ENCODE peak calls at places on chromosomes 4 and X, in nine cellular contexts. One of them, this sample, is unnamed.

GRCh38 chrX:2516612-2517011 is 15.8 kb upstream of the DHRSX start:
- DNase-seq in CD4-positive, alpha-beta T cell: no peak
- DNase-seq in GM10248: no peak
- DNase-seq in breast epithelium: no peak
- DNase-seq in AG04449: no peak
- DNase-seq in A673: no peak
- DNase-seq in WTC11: no peak
- DNase-seq in GM13976: no peak
- DNase-seq in HCT116: no peak
- DNase-seq in this sample: no peak

GRCh38 chrX:39725114-39725513 is 372.6 kb downstream of the BCOR start:
- DNase-seq in CD4-positive, alpha-beta T cell: no peak
- DNase-seq in HCT116: no peak
- DNase-seq in GM13976: no peak
- DNase-seq in GM10248: no peak
- DNase-seq in breast epithelium: no peak
- DNase-seq in A673: no peak
- DNase-seq in WTC11: no peak
- DNase-seq in AG04449: no peak
- DNase-seq in this sample: no peak

GRCh38 chrX:148500428-148501120 is at the start of gene AFF2:
- DNase-seq in A673: peak; percentile 25
- DNase-seq in WTC11: peak; percentile 38
- DNase-seq in CD4-positive, alpha-beta T cell: peak; percentile 25
- DNase-seq in breast epithelium: no peak
- DNase-seq in GM13976: peak; percentile 35
- DNase-seq in HCT116: no peak
- DNase-seq in GM10248: peak; percentile 8
- DNase-seq in AG04449: no peak
- DNase-seq in this sample: peak; percentile 33

GRCh38 chrX:154370882-154371770 is 3.3 kb downstream of the FLNA start:
- DNase-seq in AG04449: no peak
- DNase-seq in HCT116: peak; percentile 76
- DNase-seq in breast epithelium: peak; percentile 93
- DNase-seq in GM13976: peak; percentile 87
- DNase-seq in CD4-positive, alpha-beta T cell: peak; percentile 87
- DNase-seq in GM10248: peak; percentile 84
- DNase-seq in A673: peak; percentile 97
- DNase-seq in WTC11: peak; percentile 89
- DNase-seq in this sample: peak; percentile 94

GRCh38 chrX:14050704-14051103 is 21.0 kb upstream of the GEMIN8 start:
- DNase-seq in breast epithelium: no peak
- DNase-seq in GM13976: no peak
- DNase-seq in A673: no peak
- DNase-seq in WTC11: no peak
- DNase-seq in HCT116: no peak
- DNase-seq in AG04449: no peak
- DNase-seq in GM10248: no peak
- DNase-seq in CD4-positive, alpha-beta T cell: no peak
- DNase-seq in this sample: peak; percentile 29

GRCh38 chr4:17324431-17324830 is 187.5 kb downstream of the QDPR start:
- DNase-seq in WTC11: peak; percentile 53
- DNase-seq in breast epithelium: no peak
- DNase-seq in A673: peak; percentile 82
- DNase-seq in AG04449: peak; percentile 9
- DNase-seq in CD4-positive, alpha-beta T cell: peak; percentile 21
- DNase-seq in HCT116: peak; percentile 29
- DNase-seq in GM10248: peak; percentile 22
- DNase-seq in GM13976: peak; percentile 25
- DNase-seq in this sample: peak; percentile 72

GRCh38 chr4:125096662-125097061 is 218.1 kb upstream of the FAT4 start:
- DNase-seq in GM13976: no peak
- DNase-seq in WTC11: no peak
- DNase-seq in AG04449: no peak
- DNase-seq in A673: no peak
- DNase-seq in breast epithelium: peak; percentile 25
- DNase-seq in HCT116: no peak
- DNase-seq in GM10248: no peak
- DNase-seq in CD4-positive, alpha-beta T cell: no peak
- DNase-seq in this sample: no peak

GRCh38 chrX:41922694-41923171 is 621 bp downstream of the CASK start:
- DNase-seq in CD4-positive, alpha-beta T cell: no peak
- DNase-seq in WTC11: peak; percentile 34
- DNase-seq in breast epithelium: no peak
- DNase-seq in GM10248: peak; percentile 25
- DNase-seq in A673: peak; percentile 13
- DNase-seq in HCT116: no peak
- DNase-seq in GM13976: peak; percentile 28
- DNase-seq in AG04449: no peak
- DNase-seq in this sample: peak; percentile 5

GRCh38 chr4:74375824-74376426 is 11.0 kb downstream of the EREG start:
- DNase-seq in CD4-positive, alpha-beta T cell: no peak
- DNase-seq in A673: no peak
- DNase-seq in GM13976: no peak
- DNase-seq in GM10248: no peak
- DNase-seq in WTC11: no peak
- DNase-seq in breast epithelium: no peak
- DNase-seq in AG04449: no peak
- DNase-seq in HCT116: no peak
- DNase-seq in this sample: no peak

GRCh38 chr4:103424853-103425252 is 226.7 kb upstream of the CENPE start:
- DNase-seq in breast epithelium: no peak
- DNase-seq in GM10248: no peak
- DNase-seq in CD4-positive, alpha-beta T cell: no peak
- DNase-seq in AG04449: no peak
- DNase-seq in A673: no peak
- DNase-seq in WTC11: no peak
- DNase-seq in GM13976: no peak
- DNase-seq in HCT116: no peak
- DNase-seq in this sample: peak; percentile 0

GRCh38 chr4:19358015-19358414 is 893.7 kb upstream of the SLIT2 start:
- DNase-seq in breast epithelium: no peak
- DNase-seq in GM10248: no peak
- DNase-seq in WTC11: no peak
- DNase-seq in A673: no peak
- DNase-seq in HCT116: no peak
- DNase-seq in AG04449: no peak
- DNase-seq in CD4-positive, alpha-beta T cell: no peak
- DNase-seq in GM13976: no peak
- DNase-seq in this sample: peak; percentile 33

DNA sequence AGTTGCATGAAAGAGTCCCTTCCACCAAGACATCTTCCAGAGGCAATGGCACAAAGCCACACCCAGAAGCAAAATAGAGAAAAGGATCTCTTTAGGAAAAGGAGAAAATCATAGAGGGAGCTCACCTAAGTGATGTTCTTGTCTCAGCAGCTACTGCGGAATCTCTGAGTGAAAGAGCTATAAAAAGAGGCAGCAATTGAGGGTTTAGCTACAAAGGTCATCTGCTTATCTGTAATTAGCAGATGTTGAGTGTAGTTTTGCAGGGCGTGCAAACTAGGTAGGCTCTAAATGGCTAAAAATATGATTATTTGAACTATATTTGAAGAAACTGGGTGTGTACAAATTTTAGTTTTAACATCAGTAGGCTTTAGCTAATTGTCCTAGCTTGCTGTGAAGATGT is 276.0 kb downstream of the HS3ST1 start:
- DNase-seq in GM10248: no peak
- DNase-seq in AG04449: no peak
- DNase-seq in WTC11: no peak
- DNase-seq in A673: no peak
- DNase-seq in CD4-positive, alpha-beta T cell: no peak
- DNase-seq in GM13976: no peak
- DNase-seq in breast epithelium: no peak
- DNase-seq in HCT116: no peak
- DNase-seq in this sample: no peak
- TF ChIP-seq CTCF in GM10248: no peak
- TF ChIP-seq CTCF in AG04449: no peak
- TF ChIP-seq CTCF in WTC11: no peak
- TF ChIP-seq CTCF in A673: no peak
- TF ChIP-seq CTCF in CD4-positive, alpha-beta T cell: no peak
- TF ChIP-seq CTCF in GM13976: no peak
- TF ChIP-seq CTCF in breast epithelium: no peak
- TF ChIP-seq CTCF in HCT116: no peak
- TF ChIP-seq CTCF in this sample: no peak

GRCh38 chrX:149511081-149511480 is 6.0 kb upstream of the IDS start:
- DNase-seq in GM10248: no peak
- DNase-seq in CD4-positive, alpha-beta T cell: no peak
- DNase-seq in GM13976: no peak
- DNase-seq in AG04449: no peak
- DNase-seq in A673: no peak
- DNase-seq in HCT116: peak; percentile 71
- DNase-seq in breast epithelium: no peak
- DNase-seq in WTC11: no peak
- DNase-seq in this sample: peak; percentile 16

GRCh38 chrX:149513713-149514427 is 8.8 kb upstream of the IDS start:
- DNase-seq in GM10248: no peak
- DNase-seq in AG04449: no peak
- DNase-seq in GM13976: no peak
- DNase-seq in A673: no peak
- DNase-seq in CD4-positive, alpha-beta T cell: no peak
- DNase-seq in HCT116: no peak
- DNase-seq in WTC11: no peak
- DNase-seq in breast epithelium: no peak
- DNase-seq in this sample: peak; percentile 55

GRCh38 chrX:149515954-149516602 is 11.0 kb upstream of the IDS start:
- DNase-seq in GM10248: no peak
- DNase-seq in HCT116: no peak
- DNase-seq in AG04449: no peak
- DNase-seq in WTC11: no peak
- DNase-seq in breast epithelium: no peak
- DNase-seq in GM13976: no peak
- DNase-seq in CD4-positive, alpha-beta T cell: no peak
- DNase-seq in A673: no peak
- DNase-seq in this sample: no peak

GRCh38 chrX:149510386-149510785 is 5.3 kb upstream of the IDS start:
- DNase-seq in A673: peak; percentile 27
- DNase-seq in GM13976: no peak
- DNase-seq in breast epithelium: no peak
- DNase-seq in HCT116: no peak
- DNase-seq in AG04449: no peak
- DNase-seq in CD4-positive, alpha-beta T cell: no peak
- DNase-seq in GM10248: no peak
- DNase-seq in WTC11: no peak
- DNase-seq in this sample: peak; percentile 23

GRCh38 chrX:149512225-149512885 is 7.2 kb upstream of the IDS start:
- DNase-seq in GM13976: peak; percentile 32
- DNase-seq in HCT116: no peak
- DNase-seq in WTC11: peak; percentile 48
- DNase-seq in GM10248: peak; percentile 46
- DNase-seq in AG04449: no peak
- DNase-seq in breast epithelium: no peak
- DNase-seq in A673: peak; percentile 64
- DNase-seq in CD4-positive, alpha-beta T cell: peak; percentile 51
- DNase-seq in this sample: peak; percentile 43
- TF ChIP-seq CTCF in GM13976: peak; percentile 54
- TF ChIP-seq CTCF in HCT116: peak; percentile 54
- TF ChIP-seq CTCF in WTC11: peak; percentile 23
- TF ChIP-seq CTCF in GM10248: peak; percentile 45
- TF ChIP-seq CTCF in AG04449: peak; percentile 63
- TF ChIP-seq CTCF in breast epithelium: peak; percentile 37
- TF ChIP-seq CTCF in A673: peak; percentile 69
- TF ChIP-seq CTCF in CD4-positive, alpha-beta T cell: peak; percentile 49
- TF ChIP-seq CTCF in this sample: peak; percentile 66

GRCh38 chr4:167885071-167885470 is 207.3 kb upstream of the ANXA10 start:
- DNase-seq in GM10248: no peak
- DNase-seq in breast epithelium: no peak
- DNase-seq in HCT116: no peak
- DNase-seq in WTC11: no peak
- DNase-seq in AG04449: no peak
- DNase-seq in GM13976: no peak
- DNase-seq in CD4-positive, alpha-beta T cell: no peak
- DNase-seq in A673: no peak
- DNase-seq in this sample: no peak

GRCh38 chr4:167887726-167888125 is 204.6 kb upstream of the ANXA10 start:
- DNase-seq in CD4-positive, alpha-beta T cell: no peak
- DNase-seq in breast epithelium: no peak
- DNase-seq in A673: no peak
- DNase-seq in AG04449: no peak
- DNase-seq in HCT116: no peak
- DNase-seq in GM13976: no peak
- DNase-seq in WTC11: peak; percentile 19
- DNase-seq in GM10248: no peak
- DNase-seq in this sample: no peak

GRCh38 chr4:167885872-167886271 is 206.5 kb upstream of the ANXA10 start:
- DNase-seq in GM13976: no peak
- DNase-seq in AG04449: no peak
- DNase-seq in GM10248: no peak
- DNase-seq in WTC11: no peak
- DNase-seq in HCT116: no peak
- DNase-seq in CD4-positive, alpha-beta T cell: no peak
- DNase-seq in A673: no peak
- DNase-seq in breast epithelium: no peak
- DNase-seq in this sample: no peak

GRCh38 chr4:167883271-167883670 is 209.1 kb upstream of the ANXA10 start:
- DNase-seq in A673: no peak
- DNase-seq in GM10248: no peak
- DNase-seq in CD4-positive, alpha-beta T cell: no peak
- DNase-seq in breast epithelium: no peak
- DNase-seq in WTC11: no peak
- DNase-seq in HCT116: no peak
- DNase-seq in GM13976: no peak
- DNase-seq in AG04449: no peak
- DNase-seq in this sample: no peak
- TF ChIP-seq CTCF in A673: no peak
- TF ChIP-seq CTCF in GM10248: no peak
- TF ChIP-seq CTCF in CD4-positive, alpha-beta T cell: no peak
- TF ChIP-seq CTCF in breast epithelium: no peak
- TF ChIP-seq CTCF in WTC11: no peak
- TF ChIP-seq CTCF in HCT116: no peak
- TF ChIP-seq CTCF in GM13976: no peak
- TF ChIP-seq CTCF in AG04449: no peak
- TF ChIP-seq CTCF in this sample: no peak

DNA sequence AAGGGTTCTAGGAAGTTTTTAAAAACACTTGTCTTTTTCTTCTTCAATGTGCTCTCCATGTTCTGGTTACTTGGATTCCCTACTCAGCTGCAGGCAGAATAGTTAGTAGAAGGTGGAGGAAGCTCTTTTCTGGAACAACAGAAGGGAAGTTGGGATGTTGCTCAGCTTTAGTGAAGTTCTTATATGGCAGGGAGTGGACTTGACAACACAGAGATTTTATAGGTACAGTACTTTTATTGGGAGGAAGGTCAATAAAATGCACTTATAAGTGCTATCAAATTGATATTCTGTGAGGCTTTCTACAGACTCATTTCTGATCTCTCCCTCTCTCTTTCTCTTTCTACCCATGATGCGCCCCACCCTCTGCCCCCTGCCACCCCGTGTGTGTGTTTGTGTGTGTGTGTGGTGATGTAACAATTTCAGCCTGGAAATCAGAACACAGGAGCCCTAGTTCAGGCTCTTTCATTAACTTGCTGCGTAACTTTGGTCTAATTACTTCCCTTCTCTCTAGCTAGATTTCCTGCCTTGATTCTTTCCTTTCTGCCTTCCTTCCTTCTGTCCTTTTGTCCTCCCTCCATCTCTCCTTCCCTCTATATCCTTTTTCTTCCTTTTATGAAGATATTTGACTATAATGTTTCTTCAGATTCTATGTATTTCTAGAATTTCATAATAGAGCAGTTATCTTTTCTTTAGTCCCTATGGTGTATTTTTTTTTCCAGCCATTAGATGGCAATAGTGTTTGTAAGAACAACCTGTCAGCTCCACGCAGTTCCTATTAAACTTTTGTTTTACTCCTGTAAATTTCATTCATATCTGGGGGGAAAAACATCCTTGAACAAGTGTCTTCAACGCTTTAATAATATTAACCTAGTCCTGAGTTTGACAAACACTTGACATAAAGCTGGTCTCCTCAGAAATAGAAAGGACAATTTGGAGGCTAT is 37.1 kb downstream of the HEPH start:
- DNase-seq in AG04449: no peak
- DNase-seq in CD4-positive, alpha-beta T cell: no peak
- DNase-seq in HCT116: no peak
- DNase-seq in GM13976: peak; percentile 13
- DNase-seq in A673: peak; percentile 14
- DNase-seq in WTC11: no peak
- DNase-seq in GM10248: peak; percentile 13
- DNase-seq in breast epithelium: no peak
- DNase-seq in this sample: peak; percentile 32
- TF ChIP-seq CTCF in AG04449: no peak
- TF ChIP-seq CTCF in CD4-positive, alpha-beta T cell: no peak
- TF ChIP-seq CTCF in HCT116: no peak
- TF ChIP-seq CTCF in GM13976: no peak
- TF ChIP-seq CTCF in A673: peak; percentile 52
- TF ChIP-seq CTCF in WTC11: no peak
- TF ChIP-seq CTCF in GM10248: peak; percentile 25
- TF ChIP-seq CTCF in breast epithelium: peak; percentile 20
- TF ChIP-seq CTCF in this sample: peak; percentile 48

This sample was measured in AG10803.